ENCODE peak calls at places on chromosomes 11 and 22, in ten cellular contexts. Y is GM23338, N is progenitor cell of endocrine pancreas, V is lower lobe of right lung, K is ovary, Z is AG10803, B is HFFc6, X is right atrium auricular region, T is mesothelial cell of epicardium, L is astrocyte of the cerebellum. I is an unnamed sample.
A peak's percentile ranks its signal among the peaks of the same experiment; 100 is the strongest.

GRCh38 chr11:78752528-78752927 is 177.9 kb upstream of the NARS2 start:
- DNase-seq in L (no peak), B (no peak), V (no peak), K (no peak), X (no peak), Y (no peak), N (no peak), Z (no peak), T (no peak), I (no peak)

GRCh38 chr11:3177931-3178330 is 12.8 kb upstream of the OSBPL5 start:
- DNase-seq in X (no peak), V (no peak), Z (peak; percentile 53), T (no peak), N (no peak), K (no peak), L (no peak), Y (no peak), B (peak; percentile 46), I (no peak)

GRCh38 chr11:27307232-27307631 is 55.8 kb downstream of the CCDC34 start:
- DNase-seq in V (no peak), N (no peak), Z (no peak), T (no peak), K (no peak), B (no peak), L (no peak), Y (no peak), X (no peak), I (no peak)

GRCh38 chr11:75350743-75351540 is 519 bp downstream of the ARRB1 start:
- DNase-seq in T (peak; percentile 44), Z (peak; percentile 46), K (peak; percentile 55), B (no peak), N (no peak), V (peak; percentile 81), X (no peak), L (no peak), Y (peak; percentile 74), I (no peak)

GRCh38 chr11:74707602-74708510 is 23.4 kb downstream of the CHRDL2 start:
- DNase-seq in Y (no peak), V (no peak), K (no peak), N (no peak), X (no peak), L (no peak), B (no peak), T (no peak), Z (no peak), I (no peak)

GRCh38 chr22:30969532-30970355 is 679 bp downstream of the TUG1 start:
- DNase-seq in K (no peak), X (no peak), Z (peak; percentile 45), Y (peak; percentile 59), B (peak; percentile 1), V (no peak), N (no peak), T (no peak), L (peak; percentile 3), I (peak; percentile 75)

GRCh38 chr11:98207086-98207485 is 813.7 kb upstream of the CNTN5 start:
- DNase-seq in L (no peak), K (no peak), T (no peak), Z (no peak), N (no peak), Y (no peak), V (peak; percentile 36), X (no peak), B (no peak), I (no peak)

GRCh38 chr22:25762147-25762546 is 20.2 kb downstream of the MYO18B start:
- DNase-seq in L (no peak), N (no peak), T (no peak), Y (no peak), Z (no peak), V (no peak), B (no peak), X (no peak), K (no peak), I (no peak)

GRCh38 chr11:7448126-7448525 is 37.2 kb upstream of the OLFML1 start:
- DNase-seq in V (no peak), T (no peak), Z (no peak), Y (peak; percentile 62), N (no peak), L (no peak), K (no peak), B (no peak), X (no peak), I (no peak)

GRCh38 chr22:19998991-19999820 is 17.4 kb downstream of the ARVCF start:
- DNase-seq in B (no peak), Y (no peak), Z (no peak), N (no peak), X (no peak), L (no peak), K (no peak), V (no peak), T (no peak), I (no peak)

GRCh38 chr11:11022126-11022730 is 164.4 kb upstream of the ZBED5 start:
- DNase-seq in T (no peak), B (no peak), N (no peak), V (no peak), K (no peak), L (peak; percentile 12), Y (peak; percentile 46), X (no peak), Z (peak; percentile 21), I (no peak)

GRCh38 chr11:122646549-122647340 is 8.8 kb upstream of the UBASH3B start:
- DNase-seq in K (no peak), T (no peak), L (peak; percentile 55), Z (peak; percentile 76), B (peak; percentile 63), Y (no peak), N (no peak), V (no peak), X (no peak), I (no peak)

DNA sequence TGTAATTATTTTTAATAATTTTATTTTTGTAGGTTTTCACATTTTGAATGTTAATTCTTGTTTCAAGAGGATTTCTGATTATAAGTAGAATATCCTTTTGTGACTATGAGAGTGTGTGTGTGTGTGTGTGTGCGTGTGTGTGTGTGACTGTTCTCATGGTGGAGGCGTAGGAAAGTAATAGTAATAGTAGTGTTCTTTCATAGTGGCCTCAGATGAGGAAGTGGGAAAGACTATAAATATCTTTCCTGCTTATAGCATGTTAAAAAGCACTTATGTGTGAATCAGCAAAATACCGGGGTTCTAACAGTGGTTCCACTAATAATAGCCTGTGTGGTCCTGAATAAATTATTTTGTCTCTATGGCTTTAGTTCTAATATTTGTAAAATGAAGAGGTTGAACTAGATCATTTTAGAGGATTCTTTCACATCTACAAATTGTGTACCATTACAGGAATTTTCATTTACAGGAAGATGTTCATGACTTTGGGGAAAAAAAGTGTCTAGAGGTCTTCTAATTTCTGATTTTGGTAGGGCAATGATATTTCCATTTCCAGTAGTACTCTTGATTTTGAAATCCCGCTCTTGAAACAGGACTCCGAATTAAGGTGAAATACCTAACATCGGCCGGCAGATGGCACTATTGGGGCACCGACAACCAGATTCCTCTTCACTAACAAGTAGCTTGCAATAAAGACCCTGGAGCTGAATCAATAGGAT is 29.9 kb upstream of the OR10G7 start:
- DNase-seq in Z (peak; percentile 79), K (peak; percentile 58), N (peak; percentile 56), T (peak; percentile 77), X (peak; percentile 81), V (peak; percentile 57), L (peak; percentile 78), Y (peak; percentile 71), B (peak; percentile 63), I (no peak)
- TF ChIP-seq CTCF in Z (peak; percentile 81), K (peak; percentile 41), N (peak; percentile 89), T (peak; percentile 83), X (peak; percentile 82), V (peak; percentile 70), L (peak; percentile 73), Y (peak; percentile 84), B (peak; percentile 91), I (peak; percentile 91)

GRCh38 chr11:117197006-117197405 is 2.2 kb upstream of the TAGLN start:
- DNase-seq in L (no peak), K (no peak), B (no peak), T (no peak), X (no peak), N (no peak), V (peak; percentile 16), Y (no peak), Z (no peak), I (no peak)

GRCh38 chr11:117199061-117199915 is at the start of gene TAGLN:
- DNase-seq in V (peak; percentile 67), Y (peak; percentile 95), T (peak; percentile 83), L (peak; percentile 89), X (peak; percentile 97), K (peak; percentile 87), B (peak; percentile 94), Z (peak; percentile 95), N (no peak), I (no peak)

GRCh38 chr11:117195761-117196160 is 3.4 kb upstream of the TAGLN start:
- DNase-seq in Z (no peak), V (peak; percentile 43), Y (no peak), X (no peak), L (no peak), N (no peak), B (no peak), K (no peak), T (no peak), I (no peak)

GRCh38 chr11:117198613-117199012 is 557 bp upstream of the TAGLN start:
- DNase-seq in L (no peak), K (no peak), Y (no peak), X (no peak), B (no peak), T (no peak), Z (no peak), V (peak; percentile 20), N (no peak), I (no peak)

GRCh38 chr11:117197516-117198456 is 1.4 kb upstream of the TAGLN start:
- DNase-seq in L (no peak), T (peak; percentile 60), Y (peak; percentile 87), K (peak; percentile 60), N (no peak), X (no peak), B (no peak), V (peak; percentile 47), Z (no peak), I (no peak)
- TF ChIP-seq CTCF in L (peak; percentile 53), T (no peak), Y (peak; percentile 92), K (no peak), N (peak; percentile 55), X (peak; percentile 68), B (peak; percentile 70), V (peak; percentile 39), Z (peak; percentile 45), I (peak; percentile 71)

GRCh38 chr11:38819986-38820385 is 2221.9 kb upstream of the RAG2 start:
- DNase-seq in Y (no peak), B (no peak), Z (no peak), N (no peak), L (no peak), V (no peak), T (no peak), X (no peak), K (no peak), I (no peak)

GRCh38 chr11:38818720-38819119 is 2220.7 kb upstream of the RAG2 start:
- DNase-seq in N (no peak), X (no peak), L (no peak), V (no peak), Y (no peak), T (no peak), K (no peak), Z (no peak), B (no peak), I (no peak)

GRCh38 chr11:38824573-38824972 is 2226.5 kb upstream of the RAG2 start:
- DNase-seq in Z (no peak), V (no peak), K (no peak), Y (peak; percentile 47), X (no peak), N (no peak), T (no peak), B (no peak), L (no peak), I (no peak)
- TF ChIP-seq CTCF in Z (no peak), V (no peak), K (no peak), Y (peak; percentile 34), X (no peak), N (peak; percentile 43), T (no peak), B (peak; percentile 40), L (peak; percentile 37), I (peak; percentile 52)

GRCh38 chr11:100732949-100733348 is 45.9 kb downstream of the ARHGAP42 start:
- DNase-seq in L (no peak), T (no peak), X (no peak), K (no peak), V (no peak), Y (no peak), Z (no peak), B (no peak), N (no peak), I (no peak)
- TF ChIP-seq CTCF in L (no peak), T (no peak), X (no peak), K (no peak), V (no peak), Y (no peak), Z (no peak), B (no peak), N (no peak), I (no peak)